ENCODE peak calls at places on chromosome 11, in six cellular contexts. One of them, this sample, is unnamed.

GRCh38 chr11:62025429-62026105 is 58.1 kb upstream of the FTH1 start:
- DNase-seq in tibial nerve: peak
- DNase-seq in right lobe of liver: peak
- DNase-seq in uterus: peak
- DNase-seq in HCT116: peak
- DNase-seq in transverse colon: peak
- DNase-seq in this sample: no peak

GRCh38 chr11:27255447-27255828 is 107.6 kb downstream of the CCDC34 start:
- DNase-seq in uterus: no peak
- DNase-seq in transverse colon: no peak
- DNase-seq in tibial nerve: no peak
- DNase-seq in right lobe of liver: no peak
- DNase-seq in HCT116: no peak
- DNase-seq in this sample: no peak

GRCh38 chr11:12330491-12331231 is 46.7 kb upstream of the PARVA start:
- DNase-seq in uterus: no peak
- DNase-seq in transverse colon: no peak
- DNase-seq in HCT116: no peak
- DNase-seq in tibial nerve: no peak
- DNase-seq in right lobe of liver: no peak
- DNase-seq in this sample: no peak

GRCh38 chr11:36164522-36165250 is 124.5 kb downstream of the COMMD9 start:
- DNase-seq in transverse colon: no peak
- DNase-seq in tibial nerve: no peak
- DNase-seq in uterus: no peak
- DNase-seq in HCT116: no peak
- DNase-seq in right lobe of liver: no peak
- DNase-seq in this sample: no peak

GRCh38 chr11:119696378-119697157 is 32.4 kb downstream of the NECTIN1 start:
- DNase-seq in uterus: no peak
- DNase-seq in tibial nerve: no peak
- DNase-seq in transverse colon: peak
- DNase-seq in right lobe of liver: no peak
- DNase-seq in HCT116: no peak
- DNase-seq in this sample: no peak

GRCh38 chr11:110373061-110373702 is 56.6 kb upstream of the FDX1 start:
- DNase-seq in uterus: no peak
- DNase-seq in transverse colon: no peak
- DNase-seq in right lobe of liver: no peak
- DNase-seq in HCT116: no peak
- DNase-seq in tibial nerve: no peak
- DNase-seq in this sample: no peak

GRCh38 chr11:30733748-30734147 is 147.6 kb upstream of the MPPED2 start:
- DNase-seq in transverse colon: no peak
- DNase-seq in right lobe of liver: no peak
- DNase-seq in uterus: no peak
- DNase-seq in tibial nerve: no peak
- DNase-seq in HCT116: no peak
- DNase-seq in this sample: no peak

GRCh38 chr11:86182976-86183584 is 61.5 kb upstream of the EED start:
- DNase-seq in tibial nerve: no peak
- DNase-seq in right lobe of liver: no peak
- DNase-seq in HCT116: no peak
- DNase-seq in uterus: no peak
- DNase-seq in transverse colon: peak
- DNase-seq in this sample: peak

GRCh38 chr11:3859373-3859881 is 4.0 kb downstream of the STIM1 start:
- DNase-seq in HCT116: no peak
- DNase-seq in right lobe of liver: peak
- DNase-seq in uterus: no peak
- DNase-seq in transverse colon: peak
- DNase-seq in tibial nerve: no peak
- DNase-seq in this sample: peak

GRCh38 chr11:132588366-132588765 is 943.9 kb downstream of the OPCML start:
- DNase-seq in tibial nerve: no peak
- DNase-seq in HCT116: no peak
- DNase-seq in right lobe of liver: no peak
- DNase-seq in transverse colon: no peak
- DNase-seq in uterus: no peak
- DNase-seq in this sample: no peak

GRCh38 chr11:129012880-129013279 is 70.2 kb upstream of the TP53AIP1 start:
- DNase-seq in transverse colon: no peak
- DNase-seq in uterus: no peak
- DNase-seq in right lobe of liver: no peak
- DNase-seq in HCT116: no peak
- DNase-seq in tibial nerve: no peak
- DNase-seq in this sample: no peak

GRCh38 chr11:119782673-119783072 is 53.7 kb upstream of the NECTIN1 start:
- DNase-seq in transverse colon: no peak
- DNase-seq in uterus: peak
- DNase-seq in tibial nerve: no peak
- DNase-seq in HCT116: no peak
- DNase-seq in right lobe of liver: no peak
- DNase-seq in this sample: no peak

GRCh38 chr11:132072044-132072879 is 701.8 kb downstream of the NTM start:
- DNase-seq in tibial nerve: no peak
- DNase-seq in transverse colon: no peak
- DNase-seq in right lobe of liver: no peak
- DNase-seq in HCT116: no peak
- DNase-seq in uterus: no peak
- DNase-seq in this sample: no peak

GRCh38 chr11:86735462-86736302 is 63.3 kb upstream of the ME3 start:
- DNase-seq in uterus: no peak
- DNase-seq in tibial nerve: no peak
- DNase-seq in HCT116: no peak
- DNase-seq in right lobe of liver: no peak
- DNase-seq in transverse colon: no peak
- DNase-seq in this sample: no peak

GRCh38 chr11:61538636-61538961 is 30.1 kb downstream of the LRRC10B start:
- DNase-seq in right lobe of liver: no peak
- DNase-seq in uterus: no peak
- DNase-seq in tibial nerve: no peak
- DNase-seq in HCT116: no peak
- DNase-seq in transverse colon: no peak
- DNase-seq in this sample: no peak

GRCh38 chr11:113591122-113591521 is 115.0 kb downstream of the TMPRSS5 start:
- DNase-seq in transverse colon: no peak
- DNase-seq in tibial nerve: no peak
- DNase-seq in uterus: no peak
- DNase-seq in HCT116: no peak
- DNase-seq in right lobe of liver: no peak
- DNase-seq in this sample: no peak

GRCh38 chr11:12222099-12222751 is 111.8 kb downstream of the MICAL2 start:
- DNase-seq in HCT116: no peak
- DNase-seq in tibial nerve: no peak
- DNase-seq in uterus: peak
- DNase-seq in transverse colon: peak
- DNase-seq in right lobe of liver: peak
- DNase-seq in this sample: peak

GRCh38 chr11:130439160-130439519 is 9.3 kb upstream of the ADAMTS15 start:
- DNase-seq in tibial nerve: no peak
- DNase-seq in HCT116: no peak
- DNase-seq in right lobe of liver: no peak
- DNase-seq in transverse colon: no peak
- DNase-seq in uterus: no peak
- DNase-seq in this sample: no peak

GRCh38 chr11:68690671-68691401 is 6.5 kb downstream of the GAL start:
- DNase-seq in uterus: no peak
- DNase-seq in tibial nerve: no peak
- DNase-seq in HCT116: no peak
- DNase-seq in right lobe of liver: no peak
- DNase-seq in transverse colon: no peak
- DNase-seq in this sample: no peak

GRCh38 chr11:7511405-7511804 is 2.4 kb upstream of the PPFIBP2 start:
- DNase-seq in tibial nerve: peak
- DNase-seq in transverse colon: peak
- DNase-seq in uterus: no peak
- DNase-seq in right lobe of liver: peak
- DNase-seq in HCT116: no peak
- DNase-seq in this sample: peak

GRCh38 chr11:11582261-11582701 is 39.5 kb downstream of the GALNT18 start:
- DNase-seq in HCT116: no peak
- DNase-seq in right lobe of liver: no peak
- DNase-seq in uterus: no peak
- DNase-seq in transverse colon: no peak
- DNase-seq in tibial nerve: no peak
- DNase-seq in this sample: no peak

GRCh38 chr11:1222491-1223345 is at the start of gene MUC5B:
- DNase-seq in right lobe of liver: peak
- DNase-seq in tibial nerve: no peak
- DNase-seq in uterus: no peak
- DNase-seq in HCT116: no peak
- DNase-seq in transverse colon: peak
- DNase-seq in this sample: no peak

GRCh38 chr11:35486446-35486845 is 39.0 kb downstream of the PAMR1 start:
- DNase-seq in right lobe of liver: no peak
- DNase-seq in uterus: no peak
- DNase-seq in HCT116: peak
- DNase-seq in transverse colon: no peak
- DNase-seq in tibial nerve: no peak
- DNase-seq in this sample: no peak

GRCh38 chr11:27166130-27166529 is 125.5 kb downstream of the BBOX1 start:
- DNase-seq in transverse colon: no peak
- DNase-seq in uterus: no peak
- DNase-seq in HCT116: no peak
- DNase-seq in right lobe of liver: no peak
- DNase-seq in tibial nerve: no peak
- DNase-seq in this sample: no peak

DNA sequence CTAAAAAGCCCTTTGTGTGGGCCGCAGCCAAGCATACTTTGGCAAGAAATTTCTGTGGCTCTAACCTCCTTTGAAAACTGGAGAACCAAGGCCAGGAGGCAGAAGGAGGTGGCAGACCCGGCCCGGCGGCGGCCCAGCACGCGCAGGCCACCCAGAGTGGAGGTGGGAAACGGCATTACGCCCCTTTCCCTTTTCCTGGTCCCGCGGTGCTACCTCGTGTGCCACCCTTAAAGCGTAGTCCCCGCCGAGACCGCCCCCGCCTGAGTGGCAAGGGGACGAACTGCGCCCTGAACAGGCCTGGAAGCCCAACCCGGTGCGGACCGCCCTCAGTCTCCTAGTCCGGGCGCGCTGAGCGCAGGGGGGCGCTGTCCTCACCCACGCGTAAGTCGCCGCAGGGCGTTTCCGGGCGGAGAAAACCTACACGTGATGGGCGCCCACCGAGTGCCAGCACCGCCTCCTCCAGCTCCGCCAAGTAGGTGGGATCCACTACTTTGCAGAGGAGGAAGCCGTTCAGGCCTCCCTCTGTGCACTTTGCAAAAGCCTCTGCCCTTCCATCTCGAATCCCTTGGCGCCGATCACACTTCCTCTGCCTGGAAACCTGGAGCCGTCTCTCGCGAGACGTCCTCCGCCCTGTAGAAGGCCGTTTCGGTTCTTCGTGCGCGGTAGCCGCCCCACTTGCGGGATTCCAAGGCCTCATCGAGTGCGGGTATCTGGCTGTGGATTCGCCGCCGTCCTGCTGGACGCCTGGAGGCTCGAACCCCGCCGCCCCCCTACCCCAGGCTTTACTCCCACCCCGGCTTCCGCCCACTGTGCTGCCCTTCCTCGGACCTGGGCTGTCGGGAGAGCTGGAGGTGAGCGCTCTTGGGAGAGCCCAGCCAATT is at the start of gene ACCS:
- DNase-seq in uterus: peak
- DNase-seq in right lobe of liver: peak
- DNase-seq in HCT116: peak
- DNase-seq in tibial nerve: peak
- DNase-seq in transverse colon: peak
- DNase-seq in this sample: peak
- TF ChIP-seq POLR2A in uterus: peak
- TF ChIP-seq POLR2A in right lobe of liver: peak
- TF ChIP-seq POLR2A in HCT116: peak
- TF ChIP-seq POLR2A in tibial nerve: peak
- TF ChIP-seq POLR2A in transverse colon: peak
- TF ChIP-seq POLR2A in this sample: peak

GRCh38 chr11:72226701-72227100 is 2.1 kb downstream of the INPPL1 start:
- DNase-seq in transverse colon: no peak
- DNase-seq in right lobe of liver: peak
- DNase-seq in uterus: no peak
- DNase-seq in HCT116: no peak
- DNase-seq in tibial nerve: no peak
- DNase-seq in this sample: no peak
- H3K4me3 ChIP-seq in transverse colon: no peak
- H3K4me3 ChIP-seq in right lobe of liver: no peak
- H3K4me3 ChIP-seq in uterus: no peak
- H3K4me3 ChIP-seq in HCT116: no peak
- H3K4me3 ChIP-seq in tibial nerve: no peak
- H3K4me3 ChIP-seq in this sample: no peak

DNA sequence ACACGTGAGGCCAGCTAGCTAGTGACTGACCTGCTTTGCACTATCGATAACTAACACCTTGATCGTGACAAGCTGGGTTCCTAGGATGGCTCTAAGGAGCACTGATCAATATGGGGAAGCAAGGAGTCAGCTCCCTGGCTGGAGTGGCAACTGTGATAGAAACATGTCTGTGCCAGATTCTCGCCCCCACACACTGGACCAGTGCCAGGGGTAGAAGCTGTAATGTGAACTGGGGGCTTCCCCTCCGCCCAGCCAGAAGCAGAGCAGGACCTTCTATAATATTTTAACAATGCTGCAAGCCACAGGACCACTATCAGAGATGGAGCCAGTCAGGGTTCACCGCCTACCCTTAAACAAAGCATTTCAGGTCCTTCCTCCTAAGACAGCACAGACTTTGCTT is 96.5 kb downstream of the DSCAML1 start:
- DNase-seq in right lobe of liver: no peak
- DNase-seq in transverse colon: no peak
- DNase-seq in uterus: no peak
- DNase-seq in HCT116: no peak
- DNase-seq in tibial nerve: no peak
- DNase-seq in this sample: no peak
- TF ChIP-seq POLR2A in right lobe of liver: no peak
- TF ChIP-seq POLR2A in transverse colon: no peak
- TF ChIP-seq POLR2A in uterus: no peak
- TF ChIP-seq POLR2A in HCT116: no peak
- TF ChIP-seq POLR2A in tibial nerve: no peak
- TF ChIP-seq POLR2A in this sample: no peak

GRCh38 chr11:17735823-17736772 is 1.5 kb downstream of the KCNC1 start:
- DNase-seq in tibial nerve: no peak
- DNase-seq in transverse colon: no peak
- DNase-seq in right lobe of liver: no peak
- DNase-seq in uterus: no peak
- DNase-seq in HCT116: no peak
- DNase-seq in this sample: peak

GRCh38 chr11:17740649-17741235 is 6.2 kb downstream of the KCNC1 start:
- DNase-seq in tibial nerve: no peak
- DNase-seq in transverse colon: no peak
- DNase-seq in HCT116: no peak
- DNase-seq in right lobe of liver: no peak
- DNase-seq in uterus: no peak
- DNase-seq in this sample: no peak

GRCh38 chr11:17739945-17740338 is 5.4 kb downstream of the KCNC1 start:
- DNase-seq in tibial nerve: no peak
- DNase-seq in transverse colon: no peak
- DNase-seq in uterus: no peak
- DNase-seq in right lobe of liver: no peak
- DNase-seq in HCT116: no peak
- DNase-seq in this sample: no peak

GRCh38 chr11:17736921-17737817 is 2.6 kb downstream of the KCNC1 start:
- DNase-seq in uterus: no peak
- DNase-seq in HCT116: no peak
- DNase-seq in transverse colon: no peak
- DNase-seq in right lobe of liver: no peak
- DNase-seq in tibial nerve: no peak
- DNase-seq in this sample: no peak

GRCh38 chr11:17738350-17739207 is 4.0 kb downstream of the KCNC1 start:
- DNase-seq in HCT116: no peak
- DNase-seq in right lobe of liver: no peak
- DNase-seq in uterus: no peak
- DNase-seq in tibial nerve: no peak
- DNase-seq in transverse colon: no peak
- DNase-seq in this sample: no peak
- H3K4me3 ChIP-seq in HCT116: no peak
- H3K4me3 ChIP-seq in right lobe of liver: no peak
- H3K4me3 ChIP-seq in uterus: no peak
- H3K4me3 ChIP-seq in tibial nerve: no peak
- H3K4me3 ChIP-seq in transverse colon: no peak
- H3K4me3 ChIP-seq in this sample: no peak